ENCODE peak calls at places on chromosomes 2 and 18, in nine cellular contexts. M, W, K, U, Q, Z, C, F and T are unnamed samples.

GRCh38 chr2:8086796-8087479 is 594.9 kb upstream of the ID2 start:
- DNase-seq in F (no peak), U (peak), Q (no peak), C (no peak), K (peak), M (no peak), W (no peak), Z (no peak), T (peak)

GRCh38 chr18:10791141-10791808 is 265.4 kb downstream of the NAPG start:
- DNase-seq in M (no peak), U (no peak), W (no peak), Q (no peak), Z (no peak), F (no peak), K (no peak), C (no peak), T (no peak)

GRCh38 chr2:240205348-240205747 is 64.9 kb upstream of the OTOS start:
- DNase-seq in W (peak), Z (peak), U (peak), F (no peak), C (no peak), Q (no peak), M (no peak), K (peak), T (peak)

GRCh38 chr2:168635065-168635577 is 167.3 kb upstream of the NOSTRIN start:
- DNase-seq in U (no peak), M (no peak), K (peak), C (no peak), Q (no peak), F (no peak), W (no peak), Z (no peak), T (no peak)

GRCh38 chr2:9752441-9753275 is 90.6 kb upstream of the TAF1B start:
- DNase-seq in Z (no peak), C (no peak), F (peak), M (no peak), K (peak), W (no peak), Q (no peak), U (peak), T (peak)

GRCh38 chr2:98530114-98530513 is 78.2 kb downstream of the COA5 start:
- DNase-seq in W (no peak), U (no peak), Q (no peak), K (no peak), F (no peak), Z (no peak), C (no peak), M (no peak), T (no peak)

GRCh38 chr18:13537022-13537780 is 189.2 kb downstream of the FAM210A start:
- DNase-seq in U (no peak), M (peak), Q (peak), F (no peak), C (no peak), Z (no peak), W (no peak), K (no peak), T (no peak)

GRCh38 chr2:112787294-112787693 is 3.0 kb upstream of the IL1A start:
- DNase-seq in Q (no peak), F (no peak), K (no peak), C (no peak), M (no peak), U (no peak), W (no peak), Z (no peak), T (no peak)

GRCh38 chr2:129812071-129812470 is 167.4 kb upstream of the RAB6C start:
- DNase-seq in W (no peak), F (no peak), C (no peak), Q (peak), Z (no peak), M (peak), U (no peak), K (no peak), T (no peak)

GRCh38 chr2:157480182-157480961 is 36.5 kb upstream of the CYTIP start:
- DNase-seq in W (no peak), F (no peak), M (no peak), Q (no peak), U (no peak), K (peak), Z (no peak), C (no peak), T (no peak)

GRCh38 chr18:23191952-23192662 is 56.8 kb downstream of the CABLES1 start:
- DNase-seq in F (no peak), C (peak), U (peak), Z (peak), Q (no peak), W (no peak), K (peak), M (no peak), T (no peak)

GRCh38 chr2:20103514-20103913 is 52.1 kb upstream of the LAPTM4A start:
- DNase-seq in U (no peak), M (peak), F (no peak), K (peak), Q (no peak), Z (no peak), C (peak), W (no peak), T (peak)

GRCh38 chr2:201118957-201119848 is 3.2 kb downstream of the CFLAR start:
- DNase-seq in U (no peak), M (peak), C (peak), K (peak), F (no peak), Q (no peak), W (no peak), Z (no peak), T (peak)

GRCh38 chr2:68837164-68837860 is 33.9 kb downstream of the BMP10 start:
- DNase-seq in W (no peak), Q (peak), U (no peak), Z (peak), M (peak), C (no peak), K (peak), F (peak), T (no peak)

GRCh38 chr2:152585830-152586484 is 131.3 kb downstream of the PRPF40A start:
- DNase-seq in W (no peak), K (peak), Z (no peak), C (no peak), U (peak), M (no peak), F (no peak), Q (no peak), T (peak)